ENCODE peak calls at places on chromosomes 12 and 14, in six cellular contexts. J, G, H, K, U and W are unnamed samples.
A peak's percentile ranks its signal among the peaks of the same experiment; 100 is the strongest.

GRCh38 chr14:43528321-43528720 is 978.8 kb downstream of the FSCB start:
- DNase-seq in J (no peak), K (no peak), H (no peak), G (no peak), U (no peak), W (no peak)

GRCh38 chr12:12499909-12500604 is 62.6 kb downstream of the DUSP16 start:
- DNase-seq in G (no peak), U (peak; percentile 26), H (no peak), K (no peak), J (no peak), W (peak; percentile 21)

GRCh38 chr12:38691164-38691563 is 214.2 kb downstream of the CPNE8 start:
- DNase-seq in U (no peak), K (no peak), H (no peak), J (no peak), G (no peak), W (no peak)

GRCh38 chr12:117042171-117042809 is 56.9 kb downstream of the TESC start:
- DNase-seq in H (peak; percentile 45), K (no peak), U (no peak), G (no peak), J (peak; percentile 98), W (no peak)

GRCh38 chr14:61478971-61479473 is 157.6 kb downstream of the PRKCH start:
- DNase-seq in J (no peak), U (no peak), K (no peak), G (no peak), H (no peak), W (no peak)

GRCh38 chr12:75271576-75271975 is 58.5 kb downstream of the CAPS2 start:
- DNase-seq in H (no peak), U (no peak), J (no peak), G (no peak), K (no peak), W (peak; percentile 4)

GRCh38 chr14:103356151-103356766 is 22.2 kb downstream of the EIF5 start:
- DNase-seq in K (no peak), G (no peak), H (no peak), U (no peak), J (peak; percentile 47), W (no peak)

GRCh38 chr14:80055912-80056801 is 155.1 kb downstream of the DIO2 start:
- DNase-seq in J (peak; percentile 1), U (peak; percentile 58), G (peak; percentile 37), H (peak; percentile 16), K (no peak), W (peak; percentile 70)

GRCh38 chr12:110312581-110313360 is 31.7 kb downstream of the ATP2A2 start:
- DNase-seq in G (no peak), K (no peak), H (no peak), J (no peak), U (peak; percentile 14), W (no peak)

GRCh38 chr12:4387607-4388006 is 8.1 kb upstream of the FGF23 start:
- DNase-seq in J (no peak), H (no peak), K (no peak), G (no peak), U (peak; percentile 11), W (no peak)

GRCh38 chr12:122917508-122918227 is 21.7 kb upstream of the VPS37B start:
- DNase-seq in J (peak; percentile 37), K (no peak), G (no peak), U (no peak), H (peak; percentile 86), W (no peak)

GRCh38 chr14:87935081-87935828 is 57.7 kb downstream of the GALC start:
- DNase-seq in U (no peak), G (no peak), H (no peak), J (no peak), K (no peak), W (no peak)

GRCh38 chr12:128314611-128315010 is 47.6 kb downstream of the TMEM132C start:
- DNase-seq in K (no peak), J (no peak), U (no peak), G (no peak), H (no peak), W (no peak)

GRCh38 chr12:123681605-123682004 is 10.7 kb downstream of the TCTN2 start:
- DNase-seq in G (no peak), K (peak; percentile 37), J (no peak), U (no peak), H (no peak), W (no peak)

GRCh38 chr12:77724367-77724957 is 106.2 kb upstream of the NAV3 start:
- DNase-seq in K (no peak), U (no peak), J (no peak), G (no peak), H (peak; percentile 22), W (peak; percentile 66)

GRCh38 chr14:22152161-22152870 is 436.7 kb downstream of the DAD1 start:
- DNase-seq in J (no peak), U (no peak), K (no peak), H (no peak), G (no peak), W (no peak)
- TF ChIP-seq CREB1 in J (no peak), U (no peak), K (no peak), H (no peak), G (no peak), W (no peak)

GRCh38 chr14:37051153-37051552 is 121.3 kb downstream of the SLC25A21 start:
- DNase-seq in H (no peak), G (no peak), K (no peak), J (no peak), U (no peak), W (no peak)

GRCh38 chr14:37047226-37047625 is 125.2 kb downstream of the SLC25A21 start:
- DNase-seq in H (no peak), K (no peak), G (no peak), U (no peak), J (no peak), W (no peak)

GRCh38 chr14:37047996-37048395 is 124.4 kb downstream of the SLC25A21 start:
- DNase-seq in G (no peak), H (no peak), U (no peak), K (no peak), J (no peak), W (no peak)

GRCh38 chr14:37048666-37049071 is 123.7 kb downstream of the SLC25A21 start:
- DNase-seq in G (no peak), H (no peak), K (no peak), U (no peak), J (no peak), W (no peak)

DNA sequence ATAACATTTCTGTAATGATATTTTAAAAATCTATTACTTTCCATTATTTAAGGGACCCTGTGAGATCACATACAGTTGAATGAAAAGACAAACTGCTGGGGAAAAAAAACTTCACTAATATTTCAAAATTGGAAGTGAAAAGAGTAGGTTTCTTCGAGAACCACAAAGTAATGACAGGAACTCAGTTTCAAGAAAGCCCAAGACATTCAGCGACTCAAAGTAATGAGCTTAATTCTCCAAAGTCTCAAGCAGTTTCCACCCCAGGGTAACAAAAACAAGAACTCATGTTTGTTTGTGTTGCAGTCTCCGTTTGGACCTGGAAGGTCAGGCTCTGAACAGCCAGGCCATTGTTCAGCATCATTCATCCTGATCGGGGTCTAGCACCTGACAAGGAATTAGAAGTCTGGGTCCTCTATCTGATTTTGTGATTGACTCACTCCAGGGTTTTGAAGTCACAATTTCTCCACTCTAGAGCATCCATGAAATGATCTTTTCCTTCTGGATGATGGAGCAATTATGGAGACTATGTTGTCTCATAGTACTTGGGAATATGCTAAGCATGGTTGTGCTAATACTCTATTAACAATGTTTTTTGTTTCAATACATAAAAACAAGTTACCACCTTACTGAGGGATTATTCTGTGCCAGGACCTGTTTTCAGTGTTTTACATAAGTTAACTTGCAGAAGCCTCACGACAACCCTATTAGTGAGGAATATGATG is 126.9 kb downstream of the SLC25A21 start:
- DNase-seq in K (no peak), H (no peak), G (no peak), U (no peak), J (no peak), W (no peak)
- TF ChIP-seq CREB1 in K (no peak), H (no peak), G (no peak), U (no peak), J (no peak), W (no peak)

DNA sequence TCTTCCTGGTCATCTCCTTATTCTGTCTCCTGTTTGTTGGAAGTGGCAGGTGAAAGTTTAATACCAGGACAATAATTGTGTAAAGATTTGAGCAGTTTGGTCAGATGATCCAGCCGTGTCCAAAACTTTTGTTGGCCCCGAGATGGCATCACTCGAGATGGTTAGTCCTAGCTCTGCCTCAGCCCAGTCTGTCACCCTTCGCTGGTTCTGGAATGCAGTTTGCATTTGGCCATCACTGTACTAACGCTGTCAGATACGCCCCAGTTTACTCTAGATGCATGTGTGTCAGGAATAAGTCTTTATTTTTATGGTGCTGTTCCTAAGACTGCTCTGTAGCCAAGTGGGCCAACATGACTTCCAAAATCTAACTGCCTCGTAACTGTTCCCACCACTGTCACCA is 79.6 kb downstream of the MOK start:
- DNase-seq in U (no peak), G (no peak), H (no peak), J (no peak), K (no peak), W (no peak)
- TF ChIP-seq CREB1 in U (no peak), G (no peak), H (no peak), J (no peak), K (no peak), W (no peak)

GRCh38 chr12:47408171-47408871 is 297.5 kb downstream of the RPAP3 start:
- DNase-seq in G (peak; percentile 34), H (peak; percentile 6), J (peak; percentile 52), K (peak; percentile 40), U (no peak), W (peak; percentile 71)
- TF ChIP-seq CREB1 in G (no peak), H (no peak), J (no peak), K (no peak), U (no peak), W (no peak)